ENCODE peak calls at places on chromosomes 13 and 19, in ten cellular contexts. X, I, F, O, L, U, D, G, Q and K are unnamed samples.

GRCh38 chr19:47240996-47241918 is 10.3 kb upstream of the BBC3 start:
- DNase-seq in O (peak), X (peak), L (peak), F (peak), U (peak), Q (peak), D (peak), G (peak), I (peak), K (no peak)

GRCh38 chr19:56091066-56091490 is 30.0 kb downstream of the ZNF787 start:
- DNase-seq in U (no peak), G (no peak), O (peak), F (peak), Q (no peak), L (no peak), I (no peak), X (no peak), D (no peak), K (peak)

GRCh38 chr19:23817519-23817918 is 58.8 kb upstream of the ZNF681 start:
- DNase-seq in U (peak), L (peak), O (no peak), F (peak), G (peak), I (no peak), X (peak), Q (peak), D (peak), K (no peak)

GRCh38 chr19:58558066-58558622 is at the start of gene UBE2M:
- DNase-seq in Q (peak), U (peak), L (peak), I (peak), O (peak), D (peak), F (peak), G (peak), X (peak), K (no peak)

GRCh38 chr19:6464070-6464873 is at the start of gene CRB3:
- DNase-seq in O (peak), I (no peak), G (peak), L (peak), X (peak), U (peak), D (peak), F (no peak), Q (no peak), K (peak)

GRCh38 chr13:110359840-110360301 is 52.8 kb downstream of the COL4A2 start:
- DNase-seq in X (no peak), G (peak), I (peak), F (peak), D (no peak), O (no peak), U (no peak), L (no peak), Q (peak), K (no peak)

GRCh38 chr19:4580021-4580901 is 20.8 kb upstream of the SEMA6B start:
- DNase-seq in L (peak), X (no peak), Q (peak), G (peak), O (no peak), F (no peak), D (no peak), U (peak), I (no peak), K (no peak)

GRCh38 chr13:36630181-36630806 is 43.5 kb upstream of the SERTM1 start:
- DNase-seq in X (no peak), D (no peak), O (no peak), G (no peak), Q (no peak), L (no peak), I (no peak), F (no peak), U (no peak), K (no peak)

GRCh38 chr13:92573467-92574057 is 653.0 kb upstream of the GPC6 start:
- DNase-seq in D (peak), L (peak), O (no peak), Q (peak), U (peak), F (peak), G (peak), X (peak), I (no peak), K (no peak)

GRCh38 chr13:98368019-98368418 is 190.9 kb upstream of the RNF113B start:
- DNase-seq in U (no peak), I (no peak), D (no peak), Q (no peak), O (no peak), G (no peak), X (no peak), L (no peak), F (peak), K (no peak)

GRCh38 chr13:93789058-93789457 is 562.5 kb downstream of the GPC6 start:
- DNase-seq in F (no peak), O (no peak), Q (no peak), L (no peak), G (no peak), X (no peak), U (no peak), I (no peak), D (no peak), K (no peak)

GRCh38 chr13:101916108-101916757 is 463.8 kb downstream of the ITGBL1 start:
- DNase-seq in U (peak), L (peak), F (peak), X (no peak), O (no peak), Q (peak), G (peak), I (no peak), D (peak), K (no peak)

GRCh38 chr19:56294557-56294956 is 20.1 kb downstream of the ZSCAN5A start:
- DNase-seq in U (no peak), Q (no peak), G (no peak), O (no peak), I (no peak), X (no peak), L (no peak), D (no peak), F (no peak), K (peak)

GRCh38 chr19:32022044-32022945 is 323.1 kb upstream of the ZNF507 start:
- DNase-seq in X (no peak), L (no peak), G (no peak), D (no peak), Q (no peak), F (no peak), O (peak), U (no peak), I (no peak), K (no peak)

GRCh38 chr19:45524575-45525129 is 17.4 kb downstream of the VASP start:
- DNase-seq in O (no peak), Q (no peak), I (no peak), X (no peak), G (no peak), F (no peak), D (no peak), U (no peak), L (no peak), K (no peak)

GRCh38 chr19:5150331-5150901 is 181.5 kb downstream of the KDM4B start:
- DNase-seq in G (no peak), O (no peak), I (no peak), U (no peak), X (no peak), L (peak), F (no peak), Q (no peak), D (no peak), K (no peak)

GRCh38 chr13:28636677-28637317 is 22.1 kb upstream of the POMP start:
- DNase-seq in D (peak), X (peak), L (peak), Q (peak), F (peak), G (peak), U (peak), O (no peak), I (peak), K (peak)

GRCh38 chr19:37304190-37304883 is 66.6 kb upstream of the ZNF527 start:
- DNase-seq in Q (peak), D (peak), F (no peak), G (peak), L (peak), O (no peak), U (peak), X (no peak), I (no peak), K (no peak)

GRCh38 chr19:35041548-35042055 is at the start of gene HPN:
- DNase-seq in Q (peak), F (no peak), D (peak), L (peak), O (peak), X (no peak), G (peak), I (no peak), U (peak), K (no peak)

GRCh38 chr13:40503966-40504591 is 162.4 kb downstream of the FOXO1 start:
- DNase-seq in O (no peak), L (no peak), G (no peak), X (no peak), I (no peak), F (peak), U (peak), D (peak), Q (no peak), K (peak)

GRCh38 chr13:86510792-86511191 is 711.6 kb upstream of the SLITRK6 start:
- DNase-seq in X (no peak), U (no peak), O (no peak), L (no peak), D (peak), G (no peak), F (no peak), Q (no peak), I (no peak), K (no peak)

GRCh38 chr13:76837811-76838210 is 48.4 kb downstream of the KCTD12 start:
- DNase-seq in Q (no peak), O (no peak), G (no peak), L (no peak), D (no peak), I (no peak), U (no peak), F (no peak), X (no peak), K (no peak)

GRCh38 chr19:1450735-1451669 is 1.1 kb downstream of the APC2 start:
- DNase-seq in U (no peak), O (no peak), D (no peak), Q (no peak), L (no peak), F (no peak), I (no peak), G (no peak), X (no peak), K (no peak)

GRCh38 chr13:49651775-49652690 is 23.7 kb downstream of the ARL11 start:
- DNase-seq in Q (no peak), O (no peak), L (no peak), D (no peak), F (no peak), X (no peak), I (no peak), G (no peak), U (no peak), K (no peak)

GRCh38 chr13:43804461-43805070 is 17.8 kb upstream of the ENOX1 start:
- DNase-seq in D (peak), I (no peak), O (peak), U (peak), X (peak), G (no peak), L (no peak), Q (peak), F (peak), K (no peak)

GRCh38 chr13:22121340-22121739 is 450.5 kb downstream of the FGF9 start:
- DNase-seq in U (no peak), Q (no peak), F (no peak), D (no peak), L (no peak), X (no peak), I (no peak), G (no peak), O (no peak), K (no peak)

GRCh38 chr13:66831317-66831716 is 398.8 kb downstream of the PCDH9 start:
- DNase-seq in F (peak), L (no peak), X (peak), D (no peak), I (no peak), O (no peak), Q (no peak), G (no peak), U (no peak), K (no peak)

GRCh38 chr19:13010038-13010991 is 15.0 kb downstream of the NFIX start:
- DNase-seq in G (peak), Q (no peak), L (peak), D (no peak), F (no peak), O (peak), X (no peak), I (peak), U (no peak), K (no peak)

GRCh38 chr13:109764474-109765292 is 21.7 kb downstream of the IRS2 start:
- DNase-seq in Q (no peak), D (peak), L (no peak), G (no peak), F (peak), X (no peak), I (no peak), U (no peak), O (no peak), K (no peak)

GRCh38 chr13:104327217-104327616 is 1261.0 kb upstream of the SLC10A2 start:
- DNase-seq in Q (no peak), F (no peak), G (no peak), L (no peak), U (no peak), O (no peak), X (no peak), D (no peak), I (no peak), K (no peak)

GRCh38 chr19:11247391-11247790 is 8.0 kb downstream of the ANGPTL8 start:
- DNase-seq in I (no peak), O (no peak), U (peak), G (no peak), X (no peak), L (no peak), F (no peak), Q (no peak), D (no peak), K (no peak)
- H3K27ac ChIP-seq in I (no peak), O (no peak), U (no peak), G (no peak), X (no peak), L (no peak), F (no peak), Q (no peak), D (no peak), K (no peak)

GRCh38 chr19:17539288-17540117 is 15.9 kb upstream of the COLGALT1 start:
- DNase-seq in O (peak), U (peak), F (peak), X (peak), I (peak), D (peak), G (peak), Q (peak), L (peak), K (peak)
- H3K27ac ChIP-seq in O (peak), U (no peak), F (no peak), X (no peak), I (no peak), D (no peak), G (no peak), Q (no peak), L (no peak), K (no peak)

GRCh38 chr13:24218320-24218719 is 57.8 kb downstream of the SPATA13 start:
- DNase-seq in O (no peak), U (no peak), D (no peak), I (no peak), L (no peak), G (no peak), Q (no peak), F (no peak), X (no peak), K (no peak)
- H3K27ac ChIP-seq in O (peak), U (peak), D (no peak), I (no peak), L (no peak), G (no peak), Q (no peak), F (no peak), X (no peak), K (no peak)

DNA sequence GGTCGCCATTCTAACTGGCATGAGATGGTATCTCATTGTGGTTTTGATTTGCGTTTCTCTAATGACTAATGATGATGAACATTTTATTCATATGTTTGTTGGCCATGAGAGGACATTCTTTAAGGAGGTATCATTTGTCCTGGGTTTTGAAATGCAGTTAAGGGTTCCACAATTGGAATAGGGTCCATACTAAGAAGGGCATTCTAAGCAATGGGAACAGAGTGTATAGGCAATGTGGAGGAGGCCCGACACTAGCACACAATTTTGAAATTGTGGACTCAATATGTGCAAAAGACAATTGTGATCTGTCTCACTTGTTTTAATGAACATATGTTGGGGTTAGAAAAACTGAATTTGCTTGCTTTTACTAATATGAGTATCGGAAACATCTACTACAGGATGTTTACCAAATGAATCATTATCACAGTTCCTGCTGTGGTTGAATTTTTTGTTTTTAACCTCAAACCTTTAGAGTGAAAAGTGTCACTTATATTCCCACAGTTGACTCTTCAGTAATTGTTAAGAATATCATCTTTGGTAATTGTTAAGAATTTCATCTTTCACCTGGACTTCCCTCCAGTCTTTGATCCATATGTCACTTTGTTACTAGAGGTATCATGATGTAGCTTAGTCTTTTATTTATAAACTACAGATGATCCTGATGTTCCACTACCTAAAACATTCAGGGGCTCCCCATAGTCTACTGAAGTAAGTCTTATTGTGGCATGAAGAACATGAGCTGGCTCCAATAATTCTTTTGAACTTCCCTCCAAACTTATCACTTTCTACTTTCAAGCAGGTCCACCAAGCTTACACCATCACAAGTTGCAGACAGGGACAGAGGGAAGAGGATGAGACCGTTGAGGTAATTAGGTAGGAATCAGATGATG is 109.7 kb upstream of the KLF12 start:
- DNase-seq in F (peak), U (no peak), L (no peak), D (no peak), X (no peak), Q (no peak), O (no peak), I (no peak), G (no peak), K (peak)
- H3K27ac ChIP-seq in F (no peak), U (no peak), L (no peak), D (no peak), X (no peak), Q (no peak), O (no peak), I (no peak), G (no peak), K (peak)

DNA sequence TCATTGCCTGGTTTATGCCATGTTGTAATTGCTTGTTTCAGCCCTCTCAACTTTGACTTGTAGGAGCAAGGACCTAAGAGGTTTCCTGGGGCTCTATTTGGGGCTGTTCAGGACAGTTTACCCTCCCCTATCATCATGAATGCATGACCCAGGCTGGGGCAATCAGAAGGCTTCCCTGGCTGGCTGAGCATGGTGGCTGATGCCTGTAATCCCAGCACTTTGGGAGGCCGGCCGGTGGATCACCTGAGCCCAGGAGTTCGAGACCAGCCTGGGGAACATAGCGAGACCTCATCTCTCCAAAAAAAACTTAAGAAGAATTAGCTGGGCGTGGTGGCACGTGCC is 6.1 kb upstream of the LSM4 start:
- DNase-seq in F (no peak), O (no peak), G (no peak), Q (no peak), X (no peak), L (no peak), D (no peak), I (no peak), U (no peak), K (no peak)
- H3K27ac ChIP-seq in F (peak), O (peak), G (peak), Q (peak), X (no peak), L (no peak), D (no peak), I (peak), U (peak), K (peak)

GRCh38 chr13:30904043-30904442 is 2.0 kb upstream of the MEDAG start:
- DNase-seq in Q (no peak), O (no peak), F (peak), X (no peak), D (no peak), I (no peak), L (no peak), G (no peak), U (no peak), K (no peak)

GRCh38 chr13:30906411-30906990 is 430 bp downstream of the MEDAG start:
- DNase-seq in X (no peak), Q (peak), G (peak), D (peak), L (peak), U (no peak), O (no peak), F (no peak), I (no peak), K (no peak)

GRCh38 chr13:30907167-30907761 is 1.2 kb downstream of the MEDAG start:
- DNase-seq in F (peak), G (no peak), L (no peak), O (no peak), Q (no peak), U (peak), I (peak), X (no peak), D (peak), K (no peak)

GRCh38 chr13:30908416-30908980 is 2.4 kb downstream of the MEDAG start:
- DNase-seq in Q (no peak), X (no peak), L (no peak), O (no peak), I (peak), G (no peak), U (peak), F (no peak), D (no peak), K (no peak)

DNA sequence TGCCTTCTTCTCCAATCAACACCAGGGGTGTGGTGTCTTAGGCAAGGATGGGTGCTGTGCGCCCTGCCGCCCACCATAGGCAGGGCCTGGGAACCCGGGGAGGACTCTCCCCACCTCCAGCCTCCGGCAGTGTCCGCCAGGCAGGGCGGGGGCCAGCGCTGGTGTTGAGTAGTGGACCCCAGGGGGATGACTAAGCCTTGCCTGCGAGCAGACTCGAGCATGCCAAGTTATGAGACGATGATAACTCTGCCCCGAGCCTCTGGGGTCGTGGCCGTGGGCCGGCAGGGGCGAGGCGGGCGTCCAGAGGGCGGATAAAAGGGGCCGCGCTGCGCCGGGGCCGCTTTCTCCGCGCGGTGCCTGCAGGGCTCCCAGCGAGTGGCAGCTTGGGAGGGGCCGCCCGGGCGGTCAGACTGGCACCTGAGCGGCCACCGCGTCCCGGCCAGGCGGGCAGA is at the start of gene MEDAG:
- DNase-seq in D (no peak), Q (no peak), U (no peak), G (no peak), F (peak), O (no peak), X (no peak), I (peak), L (no peak), K (no peak)
- H3K27ac ChIP-seq in D (no peak), Q (no peak), U (no peak), G (no peak), F (no peak), O (no peak), X (no peak), I (peak), L (no peak), K (no peak)